ENCODE peak calls at places on chromosomes 16 and 17, in seven cellular contexts. U is activated gamma-delta T cell treated with anti-CD3 and anti-CD28 coated beads, Interleukin-2, amount 50 U/mL, for 16 hours; M is AG04450; Z is neural crest cell; Q is right cardiac atrium; X is T-helper 1 cell; I is body of pancreas. E is an unnamed sample.

GRCh38 chr17:27245230-27245696 is 48.7 kb upstream of the WSB1 start:
- DNase-seq in U (no peak), M (peak), Z (peak), Q (peak), X (no peak), I (peak), E (peak)

GRCh38 chr17:36691606-36692005 is 90.2 kb downstream of the MRM1 start:
- DNase-seq in U (no peak), M (no peak), Z (no peak), Q (no peak), X (no peak), I (no peak), E (no peak)

GRCh38 chr17:42422412-42422957 is 571 bp downstream of the CAVIN1 start:
- DNase-seq in U (no peak), M (no peak), Z (no peak), Q (peak), X (no peak), I (peak), E (peak)

GRCh38 chr17:4920351-4921048 is 11.6 kb upstream of the GP1BA start:
- DNase-seq in U (no peak), M (no peak), Z (no peak), Q (no peak), X (no peak), I (peak), E (no peak)

GRCh38 chr17:43917348-43918025 is 10.2 kb upstream of the MPP2 start:
- DNase-seq in U (no peak), M (no peak), Z (no peak), Q (peak), X (no peak), I (peak), E (peak)

GRCh38 chr16:2839650-2840450 is 9.7 kb downstream of the ZG16B start:
- DNase-seq in U (no peak), M (no peak), Z (no peak), Q (no peak), X (no peak), I (no peak), E (no peak)

GRCh38 chr16:82464192-82464591 is 162.6 kb upstream of the CDH13 start:
- DNase-seq in U (no peak), M (no peak), Z (no peak), Q (no peak), X (no peak), I (no peak), E (no peak)

GRCh38 chr17:57662021-57662420 is 83.1 kb downstream of the CCDC182 start:
- DNase-seq in U (no peak), M (no peak), Z (no peak), Q (no peak), X (no peak), I (no peak), E (no peak)

GRCh38 chr16:81061307-81061640 is 15.8 kb downstream of the C16orf46 start:
- DNase-seq in U (no peak), M (no peak), Z (no peak), Q (no peak), X (no peak), I (no peak), E (no peak)

GRCh38 chr16:24993722-24994686 is 21.2 kb downstream of the ARHGAP17 start:
- DNase-seq in U (no peak), M (peak), Z (no peak), Q (no peak), X (no peak), I (peak), E (peak)

E was measured in adrenal gland.